ENCODE peak calls at places on chromosome 13, in nine cellular contexts. A, F, W, T, I, R, Z, D and K are unnamed samples.
A peak's percentile ranks its signal among the peaks of the same experiment; 100 is the strongest.

GRCh38 chr13:40191186-40191980 is 475.1 kb downstream of the FOXO1 start:
- DNase-seq in I (no peak), F (no peak), W (no peak), R (no peak), D (no peak), T (no peak), A (no peak), Z (no peak), K (no peak)

GRCh38 chr13:113837554-113838355 is 26.1 kb downstream of the GAS6 start:
- DNase-seq in R (no peak), T (peak; percentile 89), A (peak; percentile 97), I (no peak), D (peak; percentile 98), Z (no peak), F (no peak), W (peak; percentile 93), K (no peak)

GRCh38 chr13:113433391-113433916 is 19.8 kb downstream of the ADPRHL1 start:
- DNase-seq in I (no peak), Z (no peak), T (no peak), R (no peak), F (no peak), W (no peak), A (no peak), D (no peak), K (no peak)

GRCh38 chr13:39876258-39876657 is 220.8 kb downstream of the COG6 start:
- DNase-seq in F (no peak), A (no peak), R (no peak), I (no peak), Z (no peak), D (no peak), W (no peak), T (no peak), K (no peak)

GRCh38 chr13:33799950-33800592 is 17.9 kb upstream of the RFC3 start:
- DNase-seq in A (no peak), D (no peak), T (no peak), Z (no peak), R (no peak), W (no peak), I (no peak), F (no peak), K (no peak)

GRCh38 chr13:39402221-39402620 is 200.8 kb downstream of the LHFPL6 start:
- DNase-seq in D (no peak), W (no peak), A (no peak), T (no peak), I (no peak), F (no peak), Z (no peak), R (no peak), K (no peak)

GRCh38 chr13:48775804-48776203 is 122.1 kb downstream of the CYSLTR2 start:
- DNase-seq in W (no peak), Z (no peak), T (no peak), A (no peak), D (no peak), R (no peak), I (no peak), F (no peak), K (no peak)

GRCh38 chr13:46546084-46546786 is 6.7 kb upstream of the LRCH1 start:
- DNase-seq in W (no peak), A (no peak), Z (no peak), D (no peak), T (no peak), I (no peak), R (no peak), F (no peak), K (no peak)

GRCh38 chr13:27379694-27380596 is 44.5 kb upstream of the GTF3A start:
- DNase-seq in Z (no peak), D (no peak), A (peak; percentile 74), T (no peak), W (no peak), I (peak; percentile 15), R (peak; percentile 56), F (peak; percentile 76), K (peak; percentile 20)

GRCh38 chr13:40520916-40521315 is 145.5 kb downstream of the FOXO1 start:
- DNase-seq in D (no peak), F (no peak), T (no peak), R (no peak), Z (no peak), W (no peak), A (no peak), I (no peak), K (no peak)

GRCh38 chr13:51643114-51643881 is 59.0 kb downstream of the WDFY2 start:
- DNase-seq in T (no peak), A (no peak), R (no peak), F (no peak), I (no peak), D (no peak), W (no peak), Z (no peak), K (no peak)

GRCh38 chr13:35470671-35471465 is 5.6 kb downstream of the MAB21L1 start:
- DNase-seq in Z (no peak), D (peak; percentile 67), A (peak; percentile 71), I (no peak), T (no peak), F (no peak), R (no peak), W (no peak), K (no peak)

GRCh38 chr13:19072543-19072942 is 109.1 kb downstream of the TUBA3C start:
- DNase-seq in F (no peak), W (no peak), T (no peak), R (no peak), D (no peak), A (no peak), I (no peak), Z (no peak), K (no peak)

GRCh38 chr13:111335263-111335662 is 14.8 kb downstream of the TEX29 start:
- DNase-seq in W (no peak), A (no peak), R (no peak), T (no peak), I (no peak), F (no peak), D (no peak), Z (no peak), K (no peak)

GRCh38 chr13:28819748-28820098 is 416 bp upstream of the MTUS2 start:
- DNase-seq in F (no peak), W (no peak), A (peak; percentile 40), R (peak; percentile 21), I (no peak), T (no peak), D (no peak), Z (no peak), K (peak; percentile 6)

GRCh38 chr13:65034266-65034665 is 2195.9 kb downstream of the PCDH9 start:
- DNase-seq in Z (no peak), I (no peak), D (peak; percentile 48), F (no peak), R (no peak), T (no peak), W (no peak), A (no peak), K (no peak)

GRCh38 chr13:112333756-112334543 is 42.2 kb upstream of the SPACA7 start:
- DNase-seq in Z (no peak), F (no peak), I (no peak), R (no peak), D (no peak), A (no peak), W (no peak), T (no peak), K (no peak)

GRCh38 chr13:20828540-20829364 is 55.0 kb upstream of the EEF1AKMT1 start:
- DNase-seq in F (peak; percentile 52), W (no peak), T (no peak), R (peak; percentile 43), I (no peak), Z (peak; percentile 52), A (no peak), D (no peak), K (peak; percentile 14)

GRCh38 chr13:78121459-78122348 is 203.1 kb upstream of the EDNRB start:
- DNase-seq in T (peak; percentile 25), W (no peak), D (no peak), Z (no peak), F (peak; percentile 37), R (peak; percentile 30), I (no peak), A (no peak), K (no peak)

GRCh38 chr13:28129911-28130693 is 8.2 kb upstream of the PAN3 start:
- DNase-seq in T (no peak), A (no peak), F (no peak), Z (no peak), D (no peak), I (no peak), R (no peak), W (no peak), K (no peak)

GRCh38 chr13:92103673-92104296 is 705.4 kb downstream of the GPC5 start:
- DNase-seq in F (no peak), A (no peak), D (no peak), T (no peak), Z (no peak), W (no peak), I (no peak), R (no peak), K (no peak)

GRCh38 chr13:32911506-32911905 is 104.7 kb upstream of the KL start:
- DNase-seq in W (no peak), T (no peak), R (no peak), I (no peak), A (no peak), D (no peak), F (peak; percentile 11), Z (no peak), K (no peak)

GRCh38 chr13:80901111-80902014 is 560.4 kb upstream of the SPRY2 start:
- DNase-seq in A (no peak), T (no peak), Z (no peak), R (no peak), F (no peak), D (no peak), W (no peak), I (no peak), K (no peak)

GRCh38 chr13:112586334-112586733 is 1.6 kb downstream of the TUBGCP3 start:
- DNase-seq in A (no peak), T (no peak), W (no peak), Z (no peak), I (no peak), R (no peak), F (no peak), D (no peak), K (no peak)

GRCh38 chr13:26628706-26629105 is 71.2 kb downstream of the WASF3 start:
- DNase-seq in D (no peak), I (no peak), F (peak; percentile 7), R (no peak), A (no peak), T (no peak), Z (no peak), W (no peak), K (no peak)

GRCh38 chr13:35804901-35805300 is 326.3 kb downstream of the DCLK1 start:
- DNase-seq in Z (no peak), F (no peak), R (no peak), I (no peak), T (no peak), W (no peak), D (no peak), A (no peak), K (no peak)

GRCh38 chr13:43786766-43787517 is at the start of gene ENOX1:
- DNase-seq in Z (peak; percentile 47), W (no peak), F (no peak), R (no peak), D (peak; percentile 90), T (no peak), A (peak; percentile 88), I (no peak), K (no peak)

GRCh38 chr13:41075034-41075433 is 13.7 kb downstream of the WBP4 start:
- DNase-seq in A (no peak), W (no peak), Z (no peak), T (no peak), F (no peak), I (no peak), D (no peak), R (peak; percentile 44), K (peak; percentile 14)

GRCh38 chr13:110298566-110299321 is 8.2 kb downstream of the COL4A1 start:
- DNase-seq in R (no peak), A (peak; percentile 69), I (no peak), Z (no peak), F (no peak), T (no peak), W (no peak), D (peak; percentile 81), K (no peak)

GRCh38 chr13:91399189-91400093 is 1.0 kb downstream of the GPC5 start:
- DNase-seq in W (no peak), A (no peak), F (no peak), I (no peak), T (no peak), Z (peak; percentile 17), R (no peak), D (no peak), K (no peak)

GRCh38 chr13:81058916-81059290 is 718.0 kb upstream of the SPRY2 start:
- DNase-seq in R (no peak), D (no peak), T (no peak), A (no peak), F (no peak), I (no peak), Z (no peak), W (no peak), K (no peak)